ENCODE peak calls at places on chromosomes 7 and 10, in seven cellular contexts. H is ovary, X is AG10803, E is endothelial cell of umbilical vein, L is pancreas, U is right lobe of liver, Z is GM23248. M is an unnamed sample.

GRCh38 chr7:129166745-129167144 is 21.7 kb upstream of the SMO start:
- DNase-seq in U (no peak), X (no peak), E (no peak), L (no peak), Z (no peak), H (no peak), M (no peak)

GRCh38 chr10:102780246-102780645 is 36.5 kb downstream of the WBP1L start:
- DNase-seq in L (no peak), H (no peak), Z (peak), X (peak), U (no peak), E (no peak), M (no peak)

GRCh38 chr7:158541330-158542010 is 46.2 kb downstream of the PTPRN2 start:
- DNase-seq in L (no peak), U (no peak), H (no peak), Z (no peak), X (no peak), E (no peak), M (no peak)

GRCh38 chr10:72320676-72321247 is 34.0 kb downstream of the DNAJB12 start:
- DNase-seq in H (peak), U (peak), L (no peak), E (peak), X (peak), Z (peak), M (peak)

GRCh38 chr7:26538216-26538615 is 246.6 kb downstream of the SNX10 start:
- DNase-seq in Z (no peak), E (no peak), H (no peak), X (no peak), U (no peak), L (no peak), M (no peak)

GRCh38 chr10:119481781-119482426 is 60.6 kb downstream of the RGS10 start:
- DNase-seq in X (no peak), U (no peak), Z (no peak), L (no peak), E (no peak), H (no peak), M (no peak)

GRCh38 chr7:155653773-155654172 is 9.3 kb downstream of the RBM33 start:
- DNase-seq in Z (peak), U (peak), H (no peak), X (peak), E (no peak), L (no peak), M (no peak)

GRCh38 chr7:47032171-47032915 is 549.6 kb downstream of the TNS3 start:
- DNase-seq in L (no peak), Z (no peak), X (peak), H (no peak), U (no peak), E (no peak), M (no peak)

GRCh38 chr10:114767101-114767588 is 54.4 kb upstream of the FHIP2A start:
- DNase-seq in H (no peak), L (no peak), X (peak), U (no peak), E (peak), Z (peak), M (no peak)

GRCh38 chr7:123789817-123790216 is 41.0 kb upstream of the WASL start:
- DNase-seq in Z (no peak), L (no peak), H (no peak), X (no peak), U (no peak), E (no peak), M (no peak)

GRCh38 chr10:11443468-11444147 is 167.8 kb downstream of the USP6NL start:
- DNase-seq in Z (no peak), X (no peak), U (no peak), E (no peak), H (no peak), L (no peak), M (no peak)

GRCh38 chr10:78875331-78875877 is 193.4 kb upstream of the ZMIZ1 start:
- DNase-seq in L (no peak), X (no peak), U (no peak), H (no peak), E (no peak), Z (no peak), M (no peak)

GRCh38 chr7:151736403-151736909 is 140.5 kb downstream of the PRKAG2 start:
- DNase-seq in Z (peak), E (peak), H (peak), U (no peak), X (peak), L (no peak), M (peak)

GRCh38 chr10:29324220-29324831 is 35.5 kb downstream of the LYZL1 start:
- DNase-seq in X (no peak), H (no peak), E (no peak), Z (no peak), L (no peak), U (peak), M (no peak)

GRCh38 chr10:73529089-73529832 is 33.4 kb upstream of the PPP3CB start:
- DNase-seq in X (peak), E (peak), Z (peak), H (peak), L (no peak), U (no peak), M (peak)

GRCh38 chr10:128627811-128628210 is 501.6 kb upstream of the MKI67 start:
- DNase-seq in X (no peak), E (no peak), U (no peak), H (no peak), Z (no peak), L (no peak), M (no peak)

GRCh38 chr10:95260397-95260881 is 30.4 kb downstream of the PDLIM1 start:
- DNase-seq in H (no peak), E (peak), U (peak), L (no peak), X (peak), Z (peak), M (no peak)

GRCh38 chr10:127585519-127586023 is 36.5 kb downstream of the NPS start:
- DNase-seq in U (no peak), H (no peak), L (no peak), Z (no peak), X (no peak), E (no peak), M (no peak)

GRCh38 chr10:115918812-115919211 is 354.2 kb downstream of the GFRA1 start:
- DNase-seq in U (no peak), E (no peak), Z (peak), X (peak), H (no peak), L (no peak), M (no peak)

GRCh38 chr7:130286881-130287280 is 6.1 kb upstream of the CPA4 start:
- DNase-seq in U (no peak), L (no peak), H (no peak), E (no peak), Z (no peak), X (no peak), M (no peak)

GRCh38 chr10:119761106-119761505 is 35.3 kb downstream of the INPP5F start:
- DNase-seq in E (peak), L (no peak), U (no peak), Z (peak), X (peak), H (no peak), M (peak)

GRCh38 chr10:49552277-49552676 is 13.4 kb upstream of the ERCC6 start:
- DNase-seq in U (no peak), Z (peak), L (no peak), H (no peak), E (peak), X (peak), M (no peak)

DNA sequence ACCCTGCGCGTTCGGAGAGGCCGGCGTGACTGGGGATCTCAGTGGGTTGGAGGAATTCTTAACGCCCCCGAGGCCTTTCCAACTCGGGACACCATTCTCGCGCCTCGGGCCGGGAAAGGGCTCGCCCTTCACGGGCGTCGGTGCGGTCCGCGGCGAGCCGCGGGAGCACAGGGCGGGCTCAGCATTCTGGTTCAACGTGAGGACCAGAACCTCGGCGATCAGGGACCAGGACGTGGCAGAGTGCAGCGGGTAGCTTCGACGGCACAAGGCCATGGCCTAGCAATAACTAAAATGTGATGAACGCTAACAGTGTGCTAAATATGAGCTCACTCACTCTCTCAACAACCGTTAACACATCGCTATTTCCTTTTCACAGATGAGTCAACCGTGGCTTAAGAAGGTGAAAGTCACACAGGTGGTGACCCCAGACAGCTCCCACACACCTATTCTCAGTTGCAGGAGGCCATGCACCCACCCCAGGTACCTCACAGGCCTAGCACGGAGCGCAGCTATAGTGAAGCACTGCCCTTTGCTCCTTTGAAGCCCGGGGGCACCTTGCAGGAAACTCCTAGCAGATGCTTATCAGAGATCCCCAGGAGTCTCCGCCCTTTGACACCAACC is 4.5 kb upstream of the EMX2 start:
- DNase-seq in Z (peak), E (no peak), U (no peak), H (no peak), L (no peak), X (peak), M (no peak)
- H3K4me3 ChIP-seq in Z (peak), E (no peak), U (no peak), H (peak), L (peak), X (peak), M (peak)

DNA sequence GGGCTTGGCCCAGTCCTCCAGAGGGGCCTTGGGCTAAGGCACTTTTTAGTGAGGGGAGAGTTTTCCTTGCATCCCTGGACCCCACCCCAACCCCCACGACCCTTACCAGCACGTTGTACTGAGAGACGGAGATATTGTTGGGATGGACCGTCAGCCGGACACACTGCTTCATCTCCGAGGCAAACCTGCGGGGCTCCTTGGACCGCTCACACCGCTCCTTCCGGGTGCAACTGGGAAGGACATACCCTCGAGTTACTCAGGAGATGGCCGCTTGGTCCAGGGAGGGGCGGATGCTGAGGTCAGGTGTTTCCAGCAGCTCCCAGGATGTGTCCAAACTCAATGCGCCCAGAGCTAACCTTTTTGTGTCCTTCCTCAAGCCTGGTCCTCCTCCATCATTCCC is 348.0 kb downstream of the PLXNA4 start:
- DNase-seq in H (no peak), U (no peak), X (no peak), E (no peak), Z (no peak), L (no peak), M (no peak)
- H3K4me3 ChIP-seq in H (no peak), U (no peak), X (no peak), E (no peak), Z (no peak), L (no peak), M (no peak)

GRCh38 chr10:62582098-62582705 is 208.0 kb downstream of the ZNF365 start:
- DNase-seq in E (no peak), H (no peak), Z (peak), X (peak), U (no peak), L (no peak), M (peak)
- H3K4me3 ChIP-seq in E (no peak), H (no peak), Z (peak), X (no peak), U (no peak), L (no peak), M (no peak)

GRCh38 chr10:30554443-30554831 is 75.1 kb downstream of the LYZL2 start:
- DNase-seq in H (no peak), X (no peak), U (no peak), L (no peak), Z (no peak), E (no peak), M (no peak)
- H3K4me3 ChIP-seq in H (no peak), X (peak), U (peak), L (no peak), Z (peak), E (peak), M (no peak)

GRCh38 chr7:17301491-17302101 is 3.1 kb downstream of the AHR start:
- DNase-seq in Z (peak), E (peak), X (peak), H (peak), L (no peak), U (no peak), M (no peak)
- H3K4me3 ChIP-seq in Z (peak), E (peak), X (peak), H (peak), L (peak), U (peak), M (peak)

GRCh38 chr7:138239244-138239643 is 163.0 kb downstream of the AKR1D1 start:
- DNase-seq in X (no peak), Z (no peak), L (no peak), E (no peak), U (no peak), H (no peak), M (no peak)

GRCh38 chr7:138243430-138243829 is 167.2 kb downstream of the AKR1D1 start:
- DNase-seq in L (no peak), E (no peak), X (no peak), U (peak), H (no peak), Z (no peak), M (no peak)

GRCh38 chr7:138235207-138235606 is 158.9 kb downstream of the AKR1D1 start:
- DNase-seq in L (no peak), E (no peak), U (peak), H (no peak), X (no peak), Z (no peak), M (no peak)

GRCh38 chr7:138237995-138238394 is 161.7 kb downstream of the AKR1D1 start:
- DNase-seq in H (no peak), L (no peak), E (no peak), Z (no peak), X (no peak), U (no peak), M (no peak)

GRCh38 chr7:138238734-138239133 is 162.5 kb downstream of the AKR1D1 start:
- DNase-seq in X (no peak), Z (no peak), H (no peak), U (no peak), E (no peak), L (no peak), M (no peak)
- H3K4me3 ChIP-seq in X (no peak), Z (no peak), H (no peak), U (no peak), E (no peak), L (no peak), M (no peak)

GRCh38 chr10:91590142-91590903 is 42.5 kb downstream of the PPP1R3C start:
- DNase-seq in E (peak), L (peak), X (peak), U (no peak), H (peak), Z (peak), M (peak)
- H3K4me3 ChIP-seq in E (no peak), L (no peak), X (no peak), U (no peak), H (no peak), Z (no peak), M (no peak)

DNA sequence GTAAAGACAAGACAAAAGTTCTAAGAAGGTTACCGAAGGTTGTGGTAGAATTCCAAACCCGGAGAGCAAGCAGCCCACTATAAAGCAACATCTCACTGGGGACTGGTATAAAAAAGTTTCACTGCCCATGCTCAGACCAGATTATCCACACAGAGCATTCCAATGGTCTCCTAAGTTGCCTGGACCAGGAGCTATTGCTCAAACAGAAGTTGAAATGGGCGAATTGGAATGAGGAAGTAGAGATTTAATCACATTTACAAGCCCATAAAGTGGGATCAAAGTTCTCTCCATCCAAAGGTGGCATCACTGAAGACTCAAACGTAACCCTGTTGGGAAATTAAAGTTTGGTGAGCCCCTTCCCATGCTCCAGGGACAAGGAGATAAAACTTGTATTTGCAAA is 19.8 kb downstream of the OR2F1 start:
- DNase-seq in Z (peak), U (no peak), E (no peak), L (no peak), H (no peak), X (peak), M (no peak)
- H3K4me3 ChIP-seq in Z (no peak), U (no peak), E (no peak), L (no peak), H (no peak), X (no peak), M (no peak)

GRCh38 chr7:361680-362415 is 71.9 kb downstream of the FOXL3 start:
- DNase-seq in L (no peak), U (peak), X (no peak), H (no peak), E (no peak), Z (peak), M (no peak)
- H3K4me3 ChIP-seq in L (peak), U (no peak), X (peak), H (peak), E (peak), Z (peak), M (peak)

DNA sequence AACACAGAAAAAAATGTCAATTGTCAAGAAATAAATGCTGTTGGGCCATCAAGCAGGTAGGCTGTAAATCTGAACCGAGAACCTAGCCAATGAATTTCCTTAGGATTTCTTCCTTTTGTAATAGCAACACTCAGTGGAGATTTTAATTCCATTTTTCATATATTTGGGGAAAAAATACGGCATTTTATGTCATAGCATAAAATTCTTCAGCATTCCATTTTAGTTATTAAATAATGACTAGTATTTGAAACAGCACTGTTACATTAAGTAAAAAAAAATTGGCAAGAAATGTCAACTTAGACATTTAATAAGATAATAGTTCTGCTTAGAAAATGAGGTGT is 12.3 kb upstream of the VIM start:
- DNase-seq in U (no peak), Z (peak), X (no peak), H (no peak), E (no peak), L (no peak), M (no peak)
- H3K4me3 ChIP-seq in U (no peak), Z (peak), X (peak), H (no peak), E (no peak), L (no peak), M (peak)

M was measured in skeletal muscle cell.